ENCODE peak calls at places on chromosomes 16 and 17, in ten cellular contexts. One of them, this sample, is unnamed. For H3K4me1 and H3K36me3, the result is how much of the 10 kb centered on the place peaks cover.

GRCh38 chr17:4266550-4266949 is 2.8 kb upstream of the ANKFY1 start:
- DNase-seq in stomach: no peak
- DNase-seq in PC-9: no peak
- DNase-seq in naive thymus-derived CD4-positive, alpha-beta T cell: no peak
- DNase-seq in K562: no peak
- DNase-seq in transverse colon: no peak
- DNase-seq in A673: no peak
- DNase-seq in kidney: no peak
- DNase-seq in left lung: no peak
- DNase-seq in neural progenitor cell: no peak
- DNase-seq in this sample: no peak

GRCh38 chr17:73586921-73587680 is 57.1 kb downstream of the SDK2 start:
- DNase-seq in stomach: no peak
- DNase-seq in PC-9: no peak
- DNase-seq in naive thymus-derived CD4-positive, alpha-beta T cell: no peak
- DNase-seq in K562: peak
- DNase-seq in transverse colon: no peak
- DNase-seq in A673: no peak
- DNase-seq in kidney: no peak
- DNase-seq in left lung: no peak
- DNase-seq in neural progenitor cell: no peak
- DNase-seq in this sample: no peak

GRCh38 chr17:8421571-8421970 is 14.1 kb upstream of the NDEL1 start:
- DNase-seq in stomach: no peak
- DNase-seq in PC-9: no peak
- DNase-seq in naive thymus-derived CD4-positive, alpha-beta T cell: no peak
- DNase-seq in K562: no peak
- DNase-seq in transverse colon: no peak
- DNase-seq in A673: no peak
- DNase-seq in kidney: no peak
- DNase-seq in left lung: no peak
- DNase-seq in neural progenitor cell: no peak
- DNase-seq in this sample: no peak

GRCh38 chr17:2055494-2056220 is 754 bp downstream of the HIC1 start:
- DNase-seq in stomach: no peak
- DNase-seq in PC-9: no peak
- DNase-seq in naive thymus-derived CD4-positive, alpha-beta T cell: peak
- DNase-seq in K562: no peak
- DNase-seq in transverse colon: peak
- DNase-seq in A673: no peak
- DNase-seq in kidney: peak
- DNase-seq in left lung: no peak
- DNase-seq in neural progenitor cell: no peak
- DNase-seq in this sample: no peak

GRCh38 chr17:75344664-75345063 is 55.4 kb upstream of the SLC25A19 start:
- DNase-seq in stomach: no peak
- DNase-seq in PC-9: no peak
- DNase-seq in naive thymus-derived CD4-positive, alpha-beta T cell: no peak
- DNase-seq in K562: peak
- DNase-seq in transverse colon: no peak
- DNase-seq in A673: no peak
- DNase-seq in kidney: no peak
- DNase-seq in left lung: no peak
- DNase-seq in neural progenitor cell: peak
- DNase-seq in this sample: peak

GRCh38 chr16:46908540-46909372 is 24.6 kb downstream of the GPT2 start:
- DNase-seq in stomach: peak
- DNase-seq in PC-9: peak
- DNase-seq in naive thymus-derived CD4-positive, alpha-beta T cell: peak
- DNase-seq in K562: peak
- DNase-seq in transverse colon: peak
- DNase-seq in A673: peak
- DNase-seq in kidney: no peak
- DNase-seq in left lung: no peak
- DNase-seq in neural progenitor cell: peak
- DNase-seq in this sample: peak

GRCh38 chr17:2854662-2855061 is 58.4 kb downstream of the RAP1GAP2 start:
- DNase-seq in stomach: peak
- DNase-seq in PC-9: no peak
- DNase-seq in naive thymus-derived CD4-positive, alpha-beta T cell: no peak
- DNase-seq in K562: no peak
- DNase-seq in transverse colon: peak
- DNase-seq in A673: no peak
- DNase-seq in kidney: peak
- DNase-seq in left lung: no peak
- DNase-seq in neural progenitor cell: no peak
- DNase-seq in this sample: no peak

GRCh38 chr17:48970224-48970623 is 1.8 kb upstream of the GIP start:
- DNase-seq in stomach: no peak
- DNase-seq in PC-9: no peak
- DNase-seq in naive thymus-derived CD4-positive, alpha-beta T cell: no peak
- DNase-seq in K562: peak
- DNase-seq in transverse colon: no peak
- DNase-seq in A673: peak
- DNase-seq in kidney: no peak
- DNase-seq in left lung: no peak
- DNase-seq in neural progenitor cell: no peak
- DNase-seq in this sample: no peak

GRCh38 chr16:66616592-66616991 is 12.1 kb downstream of the CMTM3 start:
- DNase-seq in stomach: no peak
- DNase-seq in PC-9: no peak
- DNase-seq in naive thymus-derived CD4-positive, alpha-beta T cell: no peak
- DNase-seq in K562: no peak
- DNase-seq in transverse colon: no peak
- DNase-seq in A673: no peak
- DNase-seq in kidney: no peak
- DNase-seq in left lung: no peak
- DNase-seq in neural progenitor cell: no peak
- DNase-seq in this sample: no peak

GRCh38 chr16:47057631-47057996 is 84.1 kb upstream of the DNAJA2 start:
- DNase-seq in stomach: no peak
- DNase-seq in PC-9: no peak
- DNase-seq in naive thymus-derived CD4-positive, alpha-beta T cell: no peak
- DNase-seq in K562: no peak
- DNase-seq in transverse colon: no peak
- DNase-seq in A673: no peak
- DNase-seq in kidney: peak
- DNase-seq in left lung: no peak
- DNase-seq in neural progenitor cell: no peak
- DNase-seq in this sample: no peak

GRCh38 chr17:48429638-48430586 is at the start of gene SKAP1:
- DNase-seq in stomach: peak
- DNase-seq in PC-9: no peak
- DNase-seq in naive thymus-derived CD4-positive, alpha-beta T cell: peak
- DNase-seq in K562: no peak
- DNase-seq in transverse colon: peak
- DNase-seq in A673: no peak
- DNase-seq in kidney: peak
- DNase-seq in left lung: no peak
- DNase-seq in neural progenitor cell: peak
- DNase-seq in this sample: peak

GRCh38 chr16:65644821-65645220 is 523.0 kb upstream of the CDH11 start:
- DNase-seq in stomach: no peak
- DNase-seq in PC-9: no peak
- DNase-seq in naive thymus-derived CD4-positive, alpha-beta T cell: no peak
- DNase-seq in K562: no peak
- DNase-seq in transverse colon: no peak
- DNase-seq in A673: no peak
- DNase-seq in kidney: no peak
- DNase-seq in left lung: no peak
- DNase-seq in neural progenitor cell: no peak
- DNase-seq in this sample: no peak

GRCh38 chr16:11624645-11625607 is 38.2 kb upstream of the LITAF start:
- DNase-seq in stomach: no peak
- DNase-seq in PC-9: no peak
- DNase-seq in naive thymus-derived CD4-positive, alpha-beta T cell: no peak
- DNase-seq in K562: peak
- DNase-seq in transverse colon: no peak
- DNase-seq in A673: no peak
- DNase-seq in kidney: no peak
- DNase-seq in left lung: peak
- DNase-seq in neural progenitor cell: no peak
- DNase-seq in this sample: no peak

GRCh38 chr17:38904892-38905291 is 20.5 kb upstream of the LASP1NB start:
- DNase-seq in stomach: no peak
- DNase-seq in PC-9: no peak
- DNase-seq in naive thymus-derived CD4-positive, alpha-beta T cell: no peak
- DNase-seq in K562: no peak
- DNase-seq in transverse colon: no peak
- DNase-seq in A673: no peak
- DNase-seq in kidney: no peak
- DNase-seq in left lung: no peak
- DNase-seq in neural progenitor cell: no peak
- DNase-seq in this sample: no peak

GRCh38 chr16:1102333-1102700 is 6.3 kb upstream of the C1QTNF8 start:
- DNase-seq in stomach: no peak
- DNase-seq in PC-9: no peak
- DNase-seq in naive thymus-derived CD4-positive, alpha-beta T cell: no peak
- DNase-seq in K562: no peak
- DNase-seq in transverse colon: no peak
- DNase-seq in A673: no peak
- DNase-seq in kidney: no peak
- DNase-seq in left lung: no peak
- DNase-seq in neural progenitor cell: no peak
- DNase-seq in this sample: no peak

GRCh38 chr17:6936370-6937028 is 59.4 kb upstream of the ALOX12 start:
- DNase-seq in stomach: no peak
- DNase-seq in PC-9: no peak
- DNase-seq in naive thymus-derived CD4-positive, alpha-beta T cell: no peak
- DNase-seq in K562: no peak
- DNase-seq in transverse colon: peak
- DNase-seq in A673: peak
- DNase-seq in kidney: no peak
- DNase-seq in left lung: no peak
- DNase-seq in neural progenitor cell: no peak
- DNase-seq in this sample: peak

DNA sequence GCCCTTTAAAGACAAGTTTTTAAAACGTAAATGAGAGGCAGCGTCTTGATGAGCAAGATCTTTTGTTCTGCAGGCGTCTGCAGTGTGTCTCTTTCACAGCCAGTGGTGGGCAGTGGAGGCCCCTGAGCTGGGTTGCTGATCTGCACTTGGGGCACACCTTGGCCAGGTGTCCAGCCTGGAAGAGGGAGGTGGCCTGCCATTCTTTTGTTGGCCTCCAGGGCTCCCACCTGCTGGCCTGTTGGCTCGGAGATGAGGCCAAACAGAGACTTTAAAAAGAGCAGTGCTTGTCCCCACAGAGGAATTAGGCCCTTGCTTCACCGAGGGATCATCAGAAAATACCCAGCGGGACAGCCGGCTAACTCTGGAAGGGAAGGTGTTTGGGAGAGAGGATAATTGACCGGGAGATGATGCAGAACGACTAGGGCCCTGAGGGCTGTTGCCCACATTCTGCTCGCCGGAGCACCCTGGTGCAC is 145.9 kb upstream of the PLCG2 start:
- DNase-seq in stomach: no peak
- DNase-seq in PC-9: no peak
- DNase-seq in naive thymus-derived CD4-positive, alpha-beta T cell: no peak
- DNase-seq in K562: peak
- DNase-seq in transverse colon: no peak
- DNase-seq in A673: no peak
- DNase-seq in kidney: no peak
- DNase-seq in left lung: no peak
- DNase-seq in neural progenitor cell: peak
- DNase-seq in this sample: no peak
- H3K27ac ChIP-seq in stomach: peak
- H3K27ac ChIP-seq in PC-9: peak
- H3K27ac ChIP-seq in naive thymus-derived CD4-positive, alpha-beta T cell: peak
- H3K27ac ChIP-seq in K562: peak
- H3K27ac ChIP-seq in transverse colon: peak
- H3K27ac ChIP-seq in A673: no peak
- H3K27ac ChIP-seq in kidney: no peak
- H3K27ac ChIP-seq in left lung: no peak
- H3K27ac ChIP-seq in neural progenitor cell: no peak
- H3K27ac ChIP-seq in this sample: peak

GRCh38 chr17:42521666-42522262 is 14.3 kb upstream of the NAGLU start:
- DNase-seq in stomach: no peak
- DNase-seq in PC-9: no peak
- DNase-seq in naive thymus-derived CD4-positive, alpha-beta T cell: no peak
- DNase-seq in K562: no peak
- DNase-seq in transverse colon: no peak
- DNase-seq in A673: no peak
- DNase-seq in kidney: peak
- DNase-seq in left lung: no peak
- DNase-seq in neural progenitor cell: no peak
- DNase-seq in this sample: no peak
- H3K4me1 ChIP-seq in stomach: half or more
- H3K4me1 ChIP-seq in PC-9: under half
- H3K4me1 ChIP-seq in naive thymus-derived CD4-positive, alpha-beta T cell: under half
- H3K4me1 ChIP-seq in K562: under half
- H3K4me1 ChIP-seq in transverse colon: half or more
- H3K4me1 ChIP-seq in A673: under half
- H3K4me1 ChIP-seq in kidney: half or more
- H3K4me1 ChIP-seq in left lung: half or more
- H3K4me1 ChIP-seq in neural progenitor cell: under half
- H3K4me1 ChIP-seq in this sample: under half

DNA sequence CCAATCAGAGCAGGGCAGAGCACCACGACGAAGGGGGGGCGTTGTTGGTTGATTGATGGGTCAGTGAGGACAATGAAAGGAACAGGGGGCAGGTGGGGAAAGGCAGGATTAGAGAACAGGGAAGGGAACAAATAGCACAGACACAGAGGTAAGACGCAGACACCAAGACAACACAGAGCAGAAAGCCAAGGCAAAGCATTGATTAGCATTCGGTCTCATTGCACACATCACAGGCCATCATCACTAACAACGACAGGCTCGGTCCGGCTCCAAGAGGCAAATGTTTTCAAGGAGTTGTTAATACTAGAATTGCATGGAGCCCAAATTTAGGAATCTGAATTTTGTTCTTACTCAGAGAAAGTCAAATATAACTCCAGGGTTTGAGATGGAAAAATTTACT is 34.6 kb upstream of the TRAP1 start:
- DNase-seq in stomach: no peak
- DNase-seq in PC-9: no peak
- DNase-seq in naive thymus-derived CD4-positive, alpha-beta T cell: no peak
- DNase-seq in K562: no peak
- DNase-seq in transverse colon: no peak
- DNase-seq in A673: no peak
- DNase-seq in kidney: no peak
- DNase-seq in left lung: no peak
- DNase-seq in neural progenitor cell: no peak
- DNase-seq in this sample: no peak
- H3K36me3 ChIP-seq in stomach: half or more
- H3K36me3 ChIP-seq in PC-9: under half
- H3K36me3 ChIP-seq in naive thymus-derived CD4-positive, alpha-beta T cell: under half
- H3K36me3 ChIP-seq in K562: under half
- H3K36me3 ChIP-seq in transverse colon: under half
- H3K36me3 ChIP-seq in A673: under half
- H3K36me3 ChIP-seq in kidney: under half
- H3K36me3 ChIP-seq in left lung: half or more
- H3K36me3 ChIP-seq in neural progenitor cell: under half
- H3K36me3 ChIP-seq in this sample: under half

DNA sequence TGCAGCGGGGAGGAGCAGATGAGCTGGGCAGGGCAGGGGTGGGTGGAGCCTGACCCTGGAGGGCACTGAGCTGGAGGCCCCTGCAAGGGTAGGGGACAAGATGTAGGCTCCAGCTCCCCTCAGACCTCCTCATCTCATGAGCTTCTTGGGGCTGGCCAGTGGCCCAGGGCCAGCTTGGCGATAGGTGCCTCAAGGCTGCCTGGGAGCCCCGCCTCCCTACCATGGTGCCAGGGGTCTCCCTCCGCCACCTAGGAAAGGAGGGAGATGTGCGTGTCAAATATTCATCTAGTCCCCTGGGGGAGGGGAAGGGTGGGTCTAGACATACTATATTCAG is 3.9 kb downstream of the HIRIP3 start:
- DNase-seq in stomach: no peak
- DNase-seq in PC-9: no peak
- DNase-seq in naive thymus-derived CD4-positive, alpha-beta T cell: no peak
- DNase-seq in K562: no peak
- DNase-seq in transverse colon: no peak
- DNase-seq in A673: no peak
- DNase-seq in kidney: no peak
- DNase-seq in left lung: no peak
- DNase-seq in neural progenitor cell: no peak
- DNase-seq in this sample: no peak
- H3K27ac ChIP-seq in stomach: no peak
- H3K27ac ChIP-seq in PC-9: no peak
- H3K27ac ChIP-seq in naive thymus-derived CD4-positive, alpha-beta T cell: no peak
- H3K27ac ChIP-seq in K562: no peak
- H3K27ac ChIP-seq in transverse colon: no peak
- H3K27ac ChIP-seq in A673: no peak
- H3K27ac ChIP-seq in kidney: no peak
- H3K27ac ChIP-seq in left lung: no peak
- H3K27ac ChIP-seq in neural progenitor cell: no peak
- H3K27ac ChIP-seq in this sample: no peak

This sample was measured in effector memory CD4-positive, alpha-beta T cell.